ENCODE peak calls at places on chromosomes 4 and X, in seven cellular contexts. S is OCI-LY7; L is T-helper 2 cell; I is NCI-H446; M is naive thymus-derived CD8-positive, alpha-beta T cell; T is activated naive CD8-positive, alpha-beta T cell treated with anti-CD3 and anti-CD28 coated beads, Interleukin-2, amount 50 U/mL, for 24 hours; Q is HEK293T. D is an unnamed sample.

GRCh38 chr4:2913168-2913567 is 50.0 kb downstream of the NOP14 start:
- DNase-seq in T (no peak), Q (no peak), M (no peak), L (no peak), I (no peak), S (no peak), D (no peak)

GRCh38 chr4:156889616-156890594 is 81.7 kb downstream of the PDGFC start:
- DNase-seq in M (no peak), I (no peak), S (no peak), T (no peak), Q (no peak), L (no peak), D (peak; percentile 67)

GRCh38 chrX:7088968-7089615 is 58.4 kb upstream of the STS start:
- DNase-seq in Q (no peak), T (peak; percentile 30), S (peak; percentile 76), M (peak; percentile 67), I (no peak), L (peak; percentile 35), D (no peak)

GRCh38 chr4:84751707-84752106 is 168.8 kb downstream of the CDS1 start:
- DNase-seq in Q (no peak), M (no peak), I (no peak), L (no peak), S (no peak), T (no peak), D (no peak)

GRCh38 chr4:57426779-57427395 is 316.7 kb upstream of the IGFBP7 start:
- DNase-seq in S (peak; percentile 67), Q (peak; percentile 75), I (peak; percentile 56), L (no peak), M (no peak), T (peak; percentile 48), D (peak; percentile 71)

GRCh38 chrX:53284684-53285447 is 3.5 kb upstream of the IQSEC2 start:
- DNase-seq in Q (peak; percentile 81), S (peak; percentile 39), L (peak; percentile 22), I (peak; percentile 6), T (peak; percentile 58), M (peak; percentile 54), D (peak; percentile 69)

GRCh38 chr4:77065382-77065781 is 10.4 kb downstream of the CCNI start:
- DNase-seq in S (no peak), T (no peak), I (no peak), L (no peak), Q (no peak), M (no peak), D (no peak)

GRCh38 chr4:140644470-140645185 is 75.9 kb upstream of the UCP1 start:
- DNase-seq in T (no peak), M (no peak), S (no peak), I (no peak), Q (no peak), L (no peak), D (no peak)

GRCh38 chr4:38856524-38857337 is at the start of gene TLR6:
- DNase-seq in Q (peak; percentile 26), I (no peak), M (peak; percentile 84), S (peak; percentile 88), T (peak; percentile 72), L (peak; percentile 48), D (peak; percentile 72)

GRCh38 chrX:17931855-17932254 is 70.8 kb upstream of the RAI2 start:
- DNase-seq in S (no peak), L (no peak), M (no peak), Q (no peak), I (no peak), T (no peak), D (no peak)

GRCh38 chrX:134520860-134521390 is 61.0 kb downstream of the HPRT1 start:
- DNase-seq in T (no peak), Q (peak; percentile 64), S (peak; percentile 41), M (no peak), L (no peak), I (peak; percentile 34), D (peak; percentile 77)

GRCh38 chr4:8913121-8913857 is 41.6 kb upstream of the HMX1 start:
- DNase-seq in Q (no peak), M (no peak), S (no peak), I (no peak), L (no peak), T (no peak), D (no peak)

GRCh38 chrX:51148848-51149247 is 183.8 kb upstream of the NUDT10 start:
- DNase-seq in L (no peak), M (no peak), I (no peak), T (no peak), Q (peak; percentile 11), S (peak; percentile 13), D (no peak)

GRCh38 chr4:2961411-2962098 is 1.7 kb downstream of the NOP14 start:
- DNase-seq in I (no peak), T (no peak), S (peak; percentile 62), M (peak; percentile 21), Q (no peak), L (no peak), D (no peak)

GRCh38 chrX:155071694-155072215 is 447 bp downstream of the BRCC3 start:
- DNase-seq in Q (no peak), S (peak; percentile 31), T (no peak), L (no peak), M (no peak), I (no peak), D (no peak)